ENCODE peak calls at places on chromosome 6, in four cellular contexts. Q, G, P and A are unnamed samples.

GRCh38 chr6:134744301-134744700 is 205.6 kb downstream of the ALDH8A1 start:
- DNase-seq in G (no peak), Q (no peak), P (peak), A (no peak)

GRCh38 chr6:137882225-137882961 is 15.3 kb downstream of the TNFAIP3 start:
- DNase-seq in Q (no peak), P (peak), G (peak), A (no peak)

GRCh38 chr6:37819802-37820712 is 530 bp downstream of the ZFAND3 start:
- DNase-seq in Q (no peak), G (no peak), P (peak), A (no peak)

GRCh38 chr6:33187809-33188208 is 4.5 kb downstream of the COL11A2 start:
- DNase-seq in G (no peak), Q (no peak), P (no peak), A (no peak)

GRCh38 chr6:42367353-42368011 is 84.2 kb downstream of the TRERF1 start:
- DNase-seq in G (no peak), Q (no peak), P (peak), A (no peak)

GRCh38 chr6:149929422-149929821 is 6.5 kb upstream of the RAET1G start:
- DNase-seq in G (no peak), P (no peak), Q (no peak), A (no peak)

GRCh38 chr6:127570739-127571389 is 6.1 kb upstream of the C6orf58 start:
- DNase-seq in G (no peak), P (peak), Q (no peak), A (no peak)

GRCh38 chr6:142400495-142400894 is 98.7 kb downstream of the ADGRG6 start:
- DNase-seq in G (no peak), Q (no peak), P (peak), A (no peak)

GRCh38 chr6:26465776-26466175 is 8.0 kb downstream of the BTN2A1 start:
- DNase-seq in G (no peak), P (no peak), Q (no peak), A (no peak)

GRCh38 chr6:6614096-6614964 is 25.8 kb downstream of the LY86 start:
- DNase-seq in P (no peak), G (no peak), Q (no peak), A (no peak)

GRCh38 chr6:90707223-90707622 is 120.4 kb upstream of the MAP3K7 start:
- DNase-seq in G (no peak), Q (no peak), P (no peak), A (no peak)

GRCh38 chr6:136930528-136930927 is 8.4 kb downstream of the SLC35D3 start:
- DNase-seq in G (no peak), P (no peak), Q (no peak), A (no peak)

GRCh38 chr6:110874880-110875547 is 429 bp downstream of the AMD1 start:
- DNase-seq in G (no peak), Q (no peak), P (no peak), A (no peak)

GRCh38 chr6:144202879-144203468 is 52.7 kb downstream of the STX11 start:
- DNase-seq in G (no peak), Q (no peak), P (no peak), A (no peak)
- H3K4me3 ChIP-seq in G (no peak), Q (no peak), P (no peak), A (no peak)

DNA sequence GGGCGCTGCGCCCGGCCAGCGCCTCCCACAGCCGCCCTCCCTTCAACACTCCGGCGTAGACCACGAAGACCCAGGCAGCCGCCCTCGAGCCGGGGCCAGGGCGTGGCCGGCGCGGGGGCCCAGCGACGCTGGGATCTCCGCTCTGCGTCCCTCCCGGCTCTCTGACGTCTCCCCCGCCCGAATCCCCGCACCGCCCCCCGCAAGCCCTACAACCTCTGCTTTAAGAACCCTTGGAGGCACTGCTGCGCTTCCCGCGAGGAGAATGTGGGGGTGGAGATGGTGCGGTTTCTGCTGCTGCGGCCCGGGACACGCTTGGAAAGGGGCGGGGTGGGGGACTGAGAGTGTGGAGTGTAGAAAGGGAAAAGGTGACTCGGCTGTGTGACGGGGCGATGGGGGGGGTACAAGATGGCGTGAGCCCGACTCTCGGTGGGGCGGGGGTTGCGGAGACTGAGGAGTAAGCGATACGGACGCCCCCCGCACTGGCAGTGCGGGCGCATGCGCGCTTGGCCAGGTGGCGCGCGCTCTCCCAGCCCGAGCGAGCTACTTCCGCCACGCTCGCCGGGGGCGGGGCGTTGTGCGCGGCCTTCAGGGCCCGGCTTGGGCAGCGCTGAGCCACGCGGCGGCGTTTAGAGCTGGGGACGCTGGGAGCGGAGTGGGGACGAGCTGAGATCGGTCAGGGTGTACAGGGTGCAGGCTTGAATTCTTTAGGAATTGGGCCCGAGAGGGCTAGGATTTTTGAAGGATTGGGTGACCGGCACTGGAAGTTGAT is at the start of gene SUPT3H:
- DNase-seq in P (peak), Q (peak), G (peak), A (peak)
- TF ChIP-seq CTCF in P (peak), Q (peak), G (peak), A (peak)

DNA sequence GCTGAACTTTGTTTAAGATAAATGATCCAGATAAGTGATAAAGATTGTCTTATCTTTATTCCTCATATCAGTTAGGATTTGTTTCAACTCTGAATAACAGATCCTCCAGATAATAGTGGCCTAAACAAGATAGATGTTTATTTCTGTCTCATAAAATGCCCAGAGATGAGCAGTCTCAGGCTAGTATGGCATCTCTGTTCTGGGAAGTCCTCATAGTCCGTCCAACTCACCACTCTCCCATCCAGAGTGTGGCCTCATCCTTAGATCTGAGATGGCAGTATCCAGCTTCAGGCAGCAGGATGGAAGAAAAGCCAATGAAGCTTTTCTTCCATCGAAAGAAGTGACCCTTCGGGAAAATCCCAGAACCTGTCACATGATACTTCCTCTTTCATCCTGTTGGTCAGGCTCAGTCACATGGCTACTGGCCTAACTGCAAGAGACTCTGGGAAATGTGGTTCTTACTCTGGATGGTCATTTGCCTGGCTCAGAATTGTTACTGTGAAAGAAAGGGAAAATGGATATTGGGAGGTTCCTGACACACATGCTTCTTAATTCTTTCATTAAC is 29.4 kb upstream of the TAGAP start:
- DNase-seq in Q (no peak), G (no peak), P (peak), A (no peak)
- H3K4me3 ChIP-seq in Q (peak), G (peak), P (peak), A (no peak)

GRCh38 chr6:138989098-138989983 is 1.3 kb upstream of the REPS1 start:
- DNase-seq in G (no peak), Q (no peak), P (no peak), A (no peak)

GRCh38 chr6:138986578-138986977 is 1.5 kb downstream of the REPS1 start:
- DNase-seq in P (peak), G (no peak), Q (no peak), A (no peak)

GRCh38 chr6:138987299-138987642 is 782 bp downstream of the REPS1 start:
- DNase-seq in G (no peak), P (no peak), Q (no peak), A (no peak)

GRCh38 chr6:138987643-138988468 is at the start of gene REPS1:
- DNase-seq in G (no peak), P (peak), Q (peak), A (peak)

GRCh38 chr6:138988469-138988834 is 399 bp upstream of the REPS1 start:
- DNase-seq in G (no peak), P (peak), Q (no peak), A (no peak)
- TF ChIP-seq CTCF in G (no peak), P (no peak), Q (peak), A (no peak)

DNA sequence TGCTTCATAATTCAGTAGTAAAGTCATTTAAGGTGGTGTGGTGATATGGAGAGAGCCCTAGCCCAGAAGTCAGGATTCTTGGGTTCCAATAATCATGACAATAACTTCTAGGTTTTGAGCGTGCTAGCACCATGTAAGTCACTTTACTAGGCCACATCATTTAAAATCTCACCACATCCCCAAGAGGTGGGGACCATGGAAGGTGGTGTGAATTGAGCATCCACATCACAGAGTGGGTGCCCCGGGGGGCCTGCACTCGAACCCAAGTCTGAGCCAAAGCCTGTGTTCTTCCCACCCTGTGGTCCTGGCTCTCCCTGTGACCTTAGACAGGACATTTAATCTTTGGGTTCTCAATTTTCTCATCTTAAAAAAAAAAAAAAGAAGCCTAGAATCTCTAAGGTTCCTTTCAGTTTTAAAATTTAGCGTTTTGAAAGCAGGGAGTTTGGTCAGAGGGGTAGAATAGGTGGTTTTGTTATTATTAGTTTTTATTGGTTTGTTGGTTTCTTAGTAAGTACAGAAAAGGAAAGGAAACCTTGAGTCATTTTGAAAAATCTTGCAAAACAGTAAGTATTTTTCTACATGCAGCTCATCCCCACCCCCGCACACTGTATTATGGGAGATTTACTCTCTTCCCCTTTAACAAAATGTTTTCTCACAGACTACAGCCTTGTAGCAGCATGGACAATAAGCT is 26.4 kb downstream of the ARMC2 start:
- DNase-seq in G (no peak), Q (no peak), P (peak), A (peak)
- H3K4me3 ChIP-seq in G (no peak), Q (no peak), P (no peak), A (peak)

DNA sequence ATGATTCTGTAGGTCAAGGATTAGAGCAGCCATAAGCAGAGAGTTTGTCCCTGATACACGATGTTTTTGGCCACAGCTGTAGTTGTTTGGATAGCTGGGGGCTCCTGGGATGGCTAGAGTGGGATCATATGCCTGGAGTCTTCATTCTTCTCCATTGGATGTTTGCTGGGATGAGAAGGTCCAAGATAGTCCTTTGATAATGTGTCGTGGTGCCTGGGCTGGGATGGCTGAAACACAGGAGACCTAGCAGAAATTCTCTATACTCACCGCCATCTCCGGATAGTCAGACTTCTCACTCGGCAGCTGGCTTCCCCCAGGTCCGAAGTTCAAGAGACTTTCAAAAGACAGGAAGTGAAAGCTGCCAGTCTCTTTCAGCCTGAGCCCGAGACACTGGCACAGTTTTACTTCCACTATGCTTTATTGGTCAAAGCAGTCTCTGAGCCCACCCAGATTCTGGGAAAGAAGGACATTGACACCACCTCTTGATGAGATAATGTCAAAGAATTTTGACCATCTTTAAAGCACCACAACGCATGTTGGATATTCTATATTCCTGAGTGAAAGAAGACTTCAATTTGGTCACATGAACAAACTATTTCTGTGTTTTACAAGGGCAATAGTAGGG is 16.0 kb downstream of the MARCKS start:
- DNase-seq in G (no peak), Q (no peak), P (no peak), A (no peak)
- TF ChIP-seq CTCF in G (no peak), Q (no peak), P (no peak), A (no peak)

DNA sequence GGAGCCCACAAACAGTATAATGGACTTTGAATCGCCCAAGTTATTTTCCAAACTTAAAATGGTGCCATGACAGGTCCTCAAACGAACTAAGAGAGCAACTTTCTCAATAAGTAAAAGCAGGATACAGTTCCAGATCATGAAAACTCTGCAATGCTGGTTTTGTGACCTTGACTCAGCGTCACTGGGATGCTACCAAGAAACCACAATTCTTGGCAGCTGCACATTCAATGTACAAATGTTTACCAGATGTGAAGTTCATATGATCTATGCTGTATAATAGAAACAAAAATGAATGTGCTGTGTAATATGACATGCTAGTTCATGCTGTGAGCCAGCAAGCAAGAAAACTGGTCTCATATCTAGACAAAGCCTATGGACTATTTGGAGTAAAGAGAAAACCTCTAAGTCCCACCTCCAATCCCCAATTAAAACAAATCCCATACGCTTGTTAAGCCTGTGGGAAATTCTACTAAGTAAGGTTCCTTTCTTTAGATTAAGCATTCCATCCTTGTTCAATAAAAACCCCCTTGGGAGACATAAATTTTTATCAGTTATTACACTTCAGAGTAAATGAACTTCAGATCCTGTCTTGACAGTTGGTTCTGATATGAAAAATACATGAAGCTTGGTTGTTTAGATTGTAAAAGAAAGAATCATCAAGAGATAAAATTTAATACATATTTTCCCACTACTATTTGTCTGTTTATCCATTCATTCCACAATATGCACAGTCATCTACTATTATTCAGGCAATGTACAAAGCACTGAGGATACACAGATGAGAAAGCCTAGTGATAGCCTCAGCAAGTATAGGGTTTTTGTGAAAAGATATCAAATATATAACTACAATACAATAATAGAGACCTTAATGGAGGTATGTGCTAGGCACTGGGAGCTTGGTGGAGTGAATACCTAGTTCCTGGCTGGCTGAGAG is 20.2 kb downstream of the COL21A1 start:
- DNase-seq in G (no peak), Q (peak), P (peak), A (peak)
- H3K4me3 ChIP-seq in G (no peak), Q (no peak), P (no peak), A (no peak)

GRCh38 chr6:129568015-129568414 is 142.0 kb downstream of the ARHGAP18 start:
- DNase-seq in G (no peak), Q (no peak), P (no peak), A (no peak)

GRCh38 chr6:129565331-129565730 is 144.6 kb downstream of the ARHGAP18 start:
- DNase-seq in Q (no peak), P (no peak), G (no peak), A (no peak)

GRCh38 chr6:129567374-129567773 is 142.6 kb downstream of the ARHGAP18 start:
- DNase-seq in P (peak), G (no peak), Q (no peak), A (no peak)
- TF ChIP-seq CTCF in P (peak), G (peak), Q (peak), A (peak)